ENCODE peak calls at places on chromosomes 5 and 9, in eight cellular contexts. D is neural progenitor cell, V is GM10248, P is choroid plexus epithelial cell, X is heart left ventricle, J is fibroblast of lung, F is brain microvascular endothelial cell, Q is tibial nerve. E is an unnamed sample.
A peak's percentile ranks its signal among the peaks of the same experiment; 100 is the strongest.

GRCh38 chr9:133854785-133855184 is 116.6 kb upstream of the SARDH start:
- DNase-seq in P (no peak), Q (no peak), X (no peak), F (no peak), J (no peak), D (no peak), V (no peak), E (no peak)

GRCh38 chr5:112024769-112025168 is 267.8 kb upstream of the NREP start:
- DNase-seq in J (no peak), P (peak; percentile 66), F (no peak), Q (no peak), D (no peak), V (no peak), X (no peak), E (no peak)

GRCh38 chr9:684055-684949 is 157.2 kb upstream of the DMRT1 start:
- DNase-seq in J (peak; percentile 92), D (peak; percentile 83), V (no peak), X (no peak), P (peak; percentile 54), F (peak; percentile 33), Q (no peak), E (no peak)

GRCh38 chr5:134026521-134027202 is 21.9 kb upstream of the VDAC1 start:
- DNase-seq in P (peak; percentile 87), D (peak; percentile 83), J (peak; percentile 74), Q (no peak), F (peak; percentile 71), V (peak; percentile 79), X (peak; percentile 55), E (peak; percentile 73)

GRCh38 chr5:58871648-58872242 is 288.9 kb downstream of the RAB3C start:
- DNase-seq in P (peak; percentile 71), D (peak; percentile 39), J (peak; percentile 12), X (no peak), F (peak; percentile 53), V (no peak), Q (no peak), E (peak; percentile 45)

GRCh38 chr9:16559418-16560188 is 310.9 kb downstream of the BNC2 start:
- DNase-seq in P (no peak), V (no peak), X (no peak), D (no peak), Q (no peak), F (no peak), J (no peak), E (no peak)

GRCh38 chr9:119086590-119086989 is 282.6 kb downstream of the BRINP1 start:
- DNase-seq in X (no peak), P (no peak), V (no peak), F (no peak), Q (no peak), J (no peak), D (no peak), E (no peak)

GRCh38 chr9:22040760-22041159 is 31.7 kb upstream of the CDKN2B start:
- DNase-seq in P (peak; percentile 61), Q (no peak), X (no peak), F (peak; percentile 49), J (peak; percentile 90), V (no peak), D (no peak), E (no peak)

GRCh38 chr5:34657550-34657921 is 1.4 kb downstream of the RAI14 start:
- DNase-seq in P (peak; percentile 64), Q (no peak), D (peak; percentile 69), V (no peak), J (peak; percentile 69), X (peak; percentile 42), F (no peak), E (no peak)

GRCh38 chr9:133437753-133438531 is 15.8 kb downstream of the ADAMTS13 start:
- DNase-seq in Q (no peak), X (no peak), F (no peak), P (no peak), V (peak; percentile 69), D (no peak), J (no peak), E (no peak)

GRCh38 chr5:61313960-61314681 is 17.9 kb upstream of the ZSWIM6 start:
- DNase-seq in V (no peak), X (no peak), F (peak; percentile 89), J (peak; percentile 94), Q (no peak), D (no peak), P (peak; percentile 92), E (no peak)

GRCh38 chr5:81838307-81838906 is 87.5 kb upstream of the SSBP2 start:
- DNase-seq in J (peak; percentile 45), Q (no peak), V (no peak), F (peak; percentile 29), P (peak; percentile 78), D (peak; percentile 38), X (no peak), E (peak; percentile 39)

GRCh38 chr5:103510851-103511553 is 51.6 kb downstream of the NUDT12 start:
- DNase-seq in D (no peak), F (peak; percentile 25), X (no peak), P (peak; percentile 80), J (peak; percentile 30), V (no peak), Q (no peak), E (no peak)

GRCh38 chr9:33249983-33250382 is 10.0 kb downstream of the SPINK4 start:
- DNase-seq in V (no peak), J (no peak), P (no peak), Q (no peak), F (no peak), D (no peak), X (no peak), E (no peak)

GRCh38 chr5:96026334-96027065 is 64.8 kb upstream of the ELL2 start:
- DNase-seq in F (peak; percentile 51), P (no peak), Q (no peak), J (peak; percentile 83), X (no peak), V (no peak), D (no peak), E (no peak)

GRCh38 chr5:42720242-42720641 is 36.4 kb upstream of the CCDC152 start:
- DNase-seq in V (no peak), J (no peak), Q (no peak), D (no peak), F (no peak), P (no peak), X (no peak), E (no peak)

GRCh38 chr5:17436766-17437221 is 61.2 kb upstream of the TAF11L2 start:
- DNase-seq in D (no peak), V (peak; percentile 39), Q (no peak), J (no peak), F (no peak), X (no peak), P (peak; percentile 53), E (no peak)

GRCh38 chr5:68771221-68771620 is 322.6 kb upstream of the SLC30A5 start:
- DNase-seq in V (no peak), F (no peak), P (no peak), J (no peak), X (no peak), D (no peak), Q (no peak), E (no peak)

GRCh38 chr9:108416321-108416720 is 439.5 kb downstream of the ACTL7B start:
- DNase-seq in P (peak; percentile 43), V (no peak), Q (no peak), D (no peak), X (no peak), J (no peak), F (no peak), E (no peak)
- TF ChIP-seq CTCF in P (peak; percentile 32), V (no peak), Q (no peak), D (peak; percentile 11), X (no peak), J (no peak), F (peak; percentile 38), E (no peak)

GRCh38 chr5:137510671-137511070 is 11.5 kb upstream of the SPOCK1 start:
- DNase-seq in J (no peak), Q (no peak), P (no peak), X (no peak), F (no peak), D (no peak), V (no peak), E (no peak)

GRCh38 chr5:137516961-137517360 is 17.8 kb upstream of the SPOCK1 start:
- DNase-seq in X (no peak), Q (no peak), F (no peak), V (no peak), P (no peak), J (no peak), D (no peak), E (no peak)

GRCh38 chr5:137516251-137516797 is 17.2 kb upstream of the SPOCK1 start:
- DNase-seq in V (no peak), D (no peak), Q (no peak), F (no peak), X (no peak), J (no peak), P (no peak), E (no peak)

GRCh38 chr5:137515238-137515637 is 16.1 kb upstream of the SPOCK1 start:
- DNase-seq in P (no peak), V (no peak), F (no peak), D (no peak), X (no peak), Q (no peak), J (no peak), E (no peak)
- TF ChIP-seq CTCF in P (no peak), V (no peak), F (no peak), D (no peak), X (no peak), Q (no peak), J (no peak), E (no peak)

GRCh38 chr5:142661957-142662356 is 23.9 kb downstream of the FGF1 start:
- DNase-seq in F (no peak), P (no peak), V (no peak), X (no peak), J (no peak), D (no peak), Q (no peak), E (no peak)

GRCh38 chr5:142660196-142660595 is 25.7 kb downstream of the FGF1 start:
- DNase-seq in V (no peak), X (no peak), Q (no peak), J (no peak), P (no peak), F (no peak), D (no peak), E (no peak)

GRCh38 chr5:142660731-142661130 is 25.2 kb downstream of the FGF1 start:
- DNase-seq in V (no peak), D (no peak), P (no peak), J (no peak), X (no peak), F (no peak), Q (no peak), E (no peak)

GRCh38 chr5:142659405-142659804 is 26.5 kb downstream of the FGF1 start:
- DNase-seq in V (no peak), D (no peak), P (no peak), F (no peak), X (no peak), Q (no peak), J (no peak), E (no peak)

DNA sequence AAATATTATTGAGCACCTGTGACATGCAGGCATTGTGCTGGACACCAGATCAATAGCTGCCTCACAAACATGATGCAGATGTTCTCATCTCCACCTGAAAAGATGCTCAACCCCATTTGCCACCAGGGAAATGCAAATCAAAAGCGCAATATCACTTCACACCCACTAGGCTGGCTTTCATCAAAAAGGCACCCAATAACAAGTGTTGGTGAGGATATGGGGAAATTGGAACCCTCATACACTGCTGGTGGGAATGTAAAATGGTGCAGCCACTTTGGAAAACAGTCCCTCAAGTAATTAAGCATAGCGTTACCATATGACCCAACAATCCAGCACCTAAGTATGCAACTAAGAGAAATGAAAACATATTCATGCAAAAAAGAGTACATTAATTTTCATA is 24.7 kb downstream of the FGF1 start:
- DNase-seq in X (no peak), P (no peak), V (no peak), D (no peak), Q (no peak), J (no peak), F (no peak), E (no peak)
- TF ChIP-seq CTCF in X (no peak), P (no peak), V (no peak), D (no peak), Q (no peak), J (no peak), F (no peak), E (no peak)

GRCh38 chr9:10026585-10026984 is 586.2 kb downstream of the PTPRD start:
- DNase-seq in V (no peak), X (no peak), P (no peak), Q (no peak), J (no peak), D (peak; percentile 2), F (no peak), E (no peak)
- TF ChIP-seq CTCF in V (peak; percentile 5), X (no peak), P (no peak), Q (no peak), J (no peak), D (peak; percentile 14), F (no peak), E (no peak)